ENCODE peak calls at places on chromosomes 13 and 19, in seven cellular contexts. One of them, this sample, is unnamed. For H3K4me1, the result is how much of the 10 kb centered on the place peaks cover.

GRCh38 chr13:65314008-65314407 is 1916.1 kb downstream of the PCDH9 start:
- DNase-seq in Caco-2: no peak
- DNase-seq in esophagus squamous epithelium: no peak
- DNase-seq in H1: no peak
- DNase-seq in heart left ventricle: no peak
- DNase-seq in gastrocnemius medialis: no peak
- DNase-seq in right cardiac atrium: no peak
- DNase-seq in this sample: no peak

GRCh38 chr13:106348032-106348431 is 187.4 kb downstream of the EFNB2 start:
- DNase-seq in Caco-2: peak
- DNase-seq in esophagus squamous epithelium: no peak
- DNase-seq in H1: no peak
- DNase-seq in heart left ventricle: no peak
- DNase-seq in gastrocnemius medialis: no peak
- DNase-seq in right cardiac atrium: no peak
- DNase-seq in this sample: peak

GRCh38 chr13:24348797-24349515 is 39.6 kb downstream of the C1QTNF9 start:
- DNase-seq in Caco-2: no peak
- DNase-seq in esophagus squamous epithelium: no peak
- DNase-seq in H1: no peak
- DNase-seq in heart left ventricle: no peak
- DNase-seq in gastrocnemius medialis: no peak
- DNase-seq in right cardiac atrium: no peak
- DNase-seq in this sample: peak

GRCh38 chr19:47111081-47111589 is 2.4 kb downstream of the ZC3H4 start:
- DNase-seq in Caco-2: no peak
- DNase-seq in esophagus squamous epithelium: no peak
- DNase-seq in H1: no peak
- DNase-seq in heart left ventricle: no peak
- DNase-seq in gastrocnemius medialis: no peak
- DNase-seq in right cardiac atrium: peak
- DNase-seq in this sample: no peak

GRCh38 chr13:60210510-60211065 is 46.9 kb upstream of the DIAPH3 start:
- DNase-seq in Caco-2: no peak
- DNase-seq in esophagus squamous epithelium: no peak
- DNase-seq in H1: no peak
- DNase-seq in heart left ventricle: no peak
- DNase-seq in gastrocnemius medialis: no peak
- DNase-seq in right cardiac atrium: no peak
- DNase-seq in this sample: no peak

GRCh38 chr13:108700421-108701170 is 71.2 kb downstream of the MYO16 start:
- DNase-seq in Caco-2: no peak
- DNase-seq in esophagus squamous epithelium: no peak
- DNase-seq in H1: no peak
- DNase-seq in heart left ventricle: no peak
- DNase-seq in gastrocnemius medialis: no peak
- DNase-seq in right cardiac atrium: no peak
- DNase-seq in this sample: no peak

GRCh38 chr13:40028446-40028845 is 373.0 kb downstream of the COG6 start:
- DNase-seq in Caco-2: no peak
- DNase-seq in esophagus squamous epithelium: no peak
- DNase-seq in H1: no peak
- DNase-seq in heart left ventricle: no peak
- DNase-seq in gastrocnemius medialis: no peak
- DNase-seq in right cardiac atrium: no peak
- DNase-seq in this sample: no peak

GRCh38 chr19:47523473-47523872 is 8.6 kb upstream of the NAPA start:
- DNase-seq in Caco-2: no peak
- DNase-seq in esophagus squamous epithelium: no peak
- DNase-seq in H1: no peak
- DNase-seq in heart left ventricle: peak
- DNase-seq in gastrocnemius medialis: no peak
- DNase-seq in right cardiac atrium: no peak
- DNase-seq in this sample: no peak

GRCh38 chr19:55341191-55342043 is 1.7 kb downstream of the KMT5C start:
- DNase-seq in Caco-2: peak
- DNase-seq in esophagus squamous epithelium: no peak
- DNase-seq in H1: peak
- DNase-seq in heart left ventricle: peak
- DNase-seq in gastrocnemius medialis: no peak
- DNase-seq in right cardiac atrium: peak
- DNase-seq in this sample: peak

GRCh38 chr19:40210919-40211318 is 7.3 kb downstream of the TTC9B start:
- DNase-seq in Caco-2: no peak
- DNase-seq in esophagus squamous epithelium: no peak
- DNase-seq in H1: no peak
- DNase-seq in heart left ventricle: no peak
- DNase-seq in gastrocnemius medialis: no peak
- DNase-seq in right cardiac atrium: no peak
- DNase-seq in this sample: no peak

GRCh38 chr13:93716623-93717022 is 490.0 kb downstream of the GPC6 start:
- DNase-seq in Caco-2: no peak
- DNase-seq in esophagus squamous epithelium: no peak
- DNase-seq in H1: no peak
- DNase-seq in heart left ventricle: no peak
- DNase-seq in gastrocnemius medialis: no peak
- DNase-seq in right cardiac atrium: no peak
- DNase-seq in this sample: no peak

GRCh38 chr13:99211421-99212035 is 10.9 kb downstream of the UBAC2 start:
- DNase-seq in Caco-2: no peak
- DNase-seq in esophagus squamous epithelium: no peak
- DNase-seq in H1: no peak
- DNase-seq in heart left ventricle: no peak
- DNase-seq in gastrocnemius medialis: no peak
- DNase-seq in right cardiac atrium: no peak
- DNase-seq in this sample: no peak
- H3K4me1 ChIP-seq in Caco-2: under half
- H3K4me1 ChIP-seq in esophagus squamous epithelium: half or more
- H3K4me1 ChIP-seq in H1: under half
- H3K4me1 ChIP-seq in heart left ventricle: under half
- H3K4me1 ChIP-seq in gastrocnemius medialis: under half
- H3K4me1 ChIP-seq in right cardiac atrium: under half
- H3K4me1 ChIP-seq in this sample: under half

GRCh38 chr13:37207646-37208045 is 102.2 kb upstream of the CSNK1A1L start:
- DNase-seq in Caco-2: no peak
- DNase-seq in esophagus squamous epithelium: no peak
- DNase-seq in H1: no peak
- DNase-seq in heart left ventricle: no peak
- DNase-seq in gastrocnemius medialis: no peak
- DNase-seq in right cardiac atrium: no peak
- DNase-seq in this sample: no peak
- H3K4me3 ChIP-seq in Caco-2: no peak
- H3K4me3 ChIP-seq in esophagus squamous epithelium: no peak
- H3K4me3 ChIP-seq in H1: no peak
- H3K4me3 ChIP-seq in heart left ventricle: no peak
- H3K4me3 ChIP-seq in gastrocnemius medialis: no peak
- H3K4me3 ChIP-seq in right cardiac atrium: no peak
- H3K4me3 ChIP-seq in this sample: no peak

DNA sequence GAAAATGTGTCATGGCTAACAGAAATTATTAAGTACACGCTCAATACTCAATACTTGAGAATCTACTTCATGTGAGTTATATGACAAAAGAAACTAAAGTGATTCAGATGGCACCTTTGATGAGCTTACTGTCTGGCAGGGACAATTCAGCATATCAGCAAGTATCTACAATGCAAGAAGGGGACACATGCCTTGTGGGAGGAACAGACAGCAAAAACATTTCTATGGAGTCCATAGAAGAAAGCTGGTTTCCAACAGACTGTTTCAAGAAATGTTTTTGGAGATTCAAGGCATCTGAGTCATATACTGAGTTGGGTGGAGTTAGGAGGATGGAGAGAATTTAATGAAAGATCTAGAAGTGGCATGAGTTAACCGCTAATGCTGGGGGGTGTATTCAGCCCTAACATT is 54.7 kb downstream of the MBNL2 start:
- DNase-seq in Caco-2: no peak
- DNase-seq in esophagus squamous epithelium: no peak
- DNase-seq in H1: no peak
- DNase-seq in heart left ventricle: no peak
- DNase-seq in gastrocnemius medialis: no peak
- DNase-seq in right cardiac atrium: no peak
- DNase-seq in this sample: no peak
- H3K4me1 ChIP-seq in Caco-2: half or more
- H3K4me1 ChIP-seq in esophagus squamous epithelium: half or more
- H3K4me1 ChIP-seq in H1: under half
- H3K4me1 ChIP-seq in heart left ventricle: under half
- H3K4me1 ChIP-seq in gastrocnemius medialis: half or more
- H3K4me1 ChIP-seq in right cardiac atrium: under half
- H3K4me1 ChIP-seq in this sample: half or more

DNA sequence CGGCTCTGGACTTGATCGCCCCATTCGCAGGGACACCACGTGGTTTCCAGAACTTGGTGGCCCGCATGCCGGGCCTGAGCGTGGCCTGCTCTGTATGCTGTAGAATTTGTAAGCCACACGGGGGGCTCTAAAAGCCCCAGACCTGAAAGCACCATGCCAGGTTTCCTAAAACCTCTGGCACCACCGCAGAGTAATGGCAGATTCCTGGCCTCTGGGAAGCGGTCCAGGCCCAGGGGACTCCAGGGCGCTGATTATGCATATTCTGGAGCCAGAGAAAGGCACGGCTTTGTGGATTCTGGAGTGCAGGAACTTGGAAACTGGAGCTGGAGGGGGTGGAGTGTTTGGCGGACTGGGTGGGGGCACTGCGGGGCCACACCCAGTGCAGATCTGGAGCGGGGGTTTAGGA is 3.7 kb downstream of the FTL start:
- DNase-seq in Caco-2: no peak
- DNase-seq in esophagus squamous epithelium: no peak
- DNase-seq in H1: no peak
- DNase-seq in heart left ventricle: no peak
- DNase-seq in gastrocnemius medialis: no peak
- DNase-seq in right cardiac atrium: peak
- DNase-seq in this sample: no peak
- H3K4me3 ChIP-seq in Caco-2: no peak
- H3K4me3 ChIP-seq in esophagus squamous epithelium: no peak
- H3K4me3 ChIP-seq in H1: no peak
- H3K4me3 ChIP-seq in heart left ventricle: no peak
- H3K4me3 ChIP-seq in gastrocnemius medialis: no peak
- H3K4me3 ChIP-seq in right cardiac atrium: no peak
- H3K4me3 ChIP-seq in this sample: no peak

This sample was measured in PC-9.